ENCODE peak calls at places on chromosomes 2 and 18, in nine cellular contexts. U is PC-3, G is hepatic stellate cell, Y is cardiac fibroblast, D is NCI-H1105, E is Panc1, I is heart right ventricle, K is AG09309, J is T-cell. F is an unnamed sample.

GRCh38 chr2:46087492-46087891 is 209.7 kb upstream of the EPAS1 start:
- DNase-seq in J (no peak), I (no peak), D (no peak), Y (no peak), E (no peak), U (no peak), K (no peak), G (no peak), F (no peak)

GRCh38 chr2:170822292-170822884 is 5.7 kb downstream of the GAD1 start:
- DNase-seq in Y (no peak), K (no peak), J (peak), I (peak), U (no peak), E (no peak), G (no peak), D (no peak), F (no peak)

GRCh38 chr2:181300600-181301291 is 156.4 kb upstream of the ITGA4 start:
- DNase-seq in D (no peak), U (no peak), J (no peak), E (no peak), K (no peak), Y (no peak), G (no peak), I (no peak), F (no peak)

GRCh38 chr2:38187416-38188127 is 111.6 kb upstream of the CYP1B1 start:
- DNase-seq in U (peak), G (peak), E (no peak), D (no peak), I (peak), J (no peak), Y (peak), K (peak), F (peak)

GRCh38 chr2:68740184-68740914 is 5.7 kb downstream of the ARHGAP25 start:
- DNase-seq in U (no peak), G (peak), D (no peak), E (no peak), J (no peak), Y (peak), K (no peak), I (no peak), F (peak)

GRCh38 chr2:2846379-2847130 is 515.5 kb upstream of the MYT1L start:
- DNase-seq in I (peak), J (no peak), K (no peak), U (peak), E (no peak), D (peak), Y (no peak), G (no peak), F (no peak)

GRCh38 chr2:134745546-134745945 is 26.7 kb upstream of the TMEM163 start:
- DNase-seq in Y (no peak), U (no peak), I (no peak), G (no peak), D (no peak), K (no peak), J (no peak), E (no peak), F (no peak)

GRCh38 chr2:10097352-10098148 is 17.3 kb upstream of the CYS1 start:
- DNase-seq in E (peak), Y (peak), D (peak), G (peak), U (peak), J (no peak), I (peak), K (no peak), F (peak)

GRCh38 chr2:61970807-61971556 is 65.5 kb downstream of the COMMD1 start:
- DNase-seq in D (no peak), K (no peak), J (no peak), U (no peak), E (no peak), Y (no peak), G (no peak), I (no peak), F (no peak)

GRCh38 chr2:144194331-144195071 is 325.4 kb downstream of the ZEB2 start:
- DNase-seq in U (no peak), I (no peak), Y (peak), K (no peak), E (no peak), G (no peak), D (no peak), J (no peak), F (no peak)

GRCh38 chr18:9900699-9901098 is 13.1 kb upstream of the VAPA start:
- DNase-seq in Y (no peak), G (no peak), E (no peak), D (no peak), K (no peak), U (no peak), J (no peak), I (no peak), F (no peak)

GRCh38 chr2:128549646-128550260 is 231.1 kb upstream of the HS6ST1 start:
- DNase-seq in D (no peak), U (no peak), E (no peak), J (no peak), I (no peak), Y (no peak), G (no peak), K (no peak), F (peak)

GRCh38 chr2:130765464-130765863 is 10.1 kb downstream of the AMER3 start:
- DNase-seq in I (no peak), Y (no peak), K (no peak), D (no peak), U (no peak), J (no peak), G (no peak), E (no peak), F (no peak)

GRCh38 chr2:25274868-25275574 is 66.7 kb downstream of the DNMT3A start:
- DNase-seq in J (peak), D (no peak), K (no peak), G (no peak), E (no peak), U (no peak), I (peak), Y (peak), F (no peak)

GRCh38 chr2:168247341-168248305 is at the start of gene STK39:
- DNase-seq in K (no peak), Y (peak), I (peak), E (no peak), U (peak), G (peak), D (peak), J (peak), F (peak)

GRCh38 chr18:24136967-24137373 is 1.9 kb upstream of the CABYR start:
- DNase-seq in D (no peak), U (peak), E (no peak), J (no peak), K (no peak), I (no peak), G (no peak), Y (no peak), F (peak)

GRCh38 chr2:237128026-237128703 is 42.5 kb downstream of the COPS8 start:
- DNase-seq in I (peak), D (no peak), Y (peak), J (no peak), U (peak), G (peak), K (peak), E (peak), F (peak)

GRCh38 chr2:67898605-67899004 is 164.2 kb downstream of the C1D start:
- DNase-seq in E (no peak), G (no peak), K (no peak), Y (no peak), J (no peak), I (no peak), D (no peak), U (no peak), F (peak)

GRCh38 chr2:167940361-167940744 is 307.0 kb downstream of the STK39 start:
- DNase-seq in I (no peak), D (no peak), U (no peak), Y (no peak), E (no peak), G (no peak), K (no peak), J (no peak), F (no peak)

GRCh38 chr2:10238991-10239485 is 63.7 kb upstream of the HPCAL1 start:
- DNase-seq in I (no peak), Y (no peak), J (no peak), U (no peak), E (no peak), D (no peak), K (no peak), G (no peak), F (no peak)

GRCh38 chr2:160492401-160493226 is 993 bp downstream of the RBMS1 start:
- DNase-seq in U (peak), Y (peak), I (peak), J (peak), D (peak), E (no peak), G (peak), K (no peak), F (peak)

GRCh38 chr2:221434155-221434554 is 137.9 kb downstream of the EPHA4 start:
- DNase-seq in E (no peak), U (no peak), J (no peak), I (no peak), D (no peak), Y (no peak), G (no peak), K (no peak), F (no peak)

GRCh38 chr18:48161911-48162698 is 231.6 kb upstream of the SMAD2 start:
- DNase-seq in I (no peak), D (peak), E (no peak), J (peak), K (no peak), G (no peak), Y (no peak), U (no peak), F (peak)

GRCh38 chr2:237729681-237730475 is 68.7 kb upstream of the RBM44 start:
- DNase-seq in G (no peak), Y (no peak), E (no peak), D (no peak), K (no peak), I (no peak), J (no peak), U (no peak), F (no peak)

GRCh38 chr18:26806224-26806623 is 59.3 kb downstream of the AQP4 start:
- DNase-seq in Y (no peak), D (no peak), K (no peak), G (no peak), J (no peak), E (no peak), I (no peak), U (no peak), F (no peak)

GRCh38 chr2:45083175-45083574 is 73.9 kb upstream of the SIX2 start:
- DNase-seq in E (no peak), U (peak), K (no peak), Y (no peak), D (no peak), J (no peak), G (no peak), I (no peak), F (no peak)

F was measured in fibroblast of villous mesenchyme.